ENCODE peak calls at places on chromosomes 5 and 9, in five cellular contexts. Z is activated CD4-positive, alpha-beta T cell treated with anti-CD3 and anti-CD28 coated beads, Interleukin-2, amount 50 U/mL, for 1 hour; R is activated CD8-positive, alpha-beta T cell treated with anti-CD3 and anti-CD28 coated beads, Interleukin-2, amount 10 ng/mL, durations not matched to agents 7 days and 5 days; H is NCI-H748 treated with DMSO at 0.1 percent for 48 hours; U is pons. D is an unnamed sample.

GRCh38 chr5:29930316-29930715 is 1263.2 kb upstream of the CDH6 start:
- DNase-seq in Z (no peak), R (no peak), H (no peak), U (no peak), D (no peak)

GRCh38 chr5:149011084-149011483 is 51.8 kb downstream of the SH3TC2 start:
- DNase-seq in Z (no peak), R (no peak), H (no peak), U (peak), D (no peak)

GRCh38 chr9:446074-446699 is 231.5 kb downstream of the DOCK8 start:
- DNase-seq in Z (no peak), R (no peak), H (no peak), U (no peak), D (no peak)

GRCh38 chr9:13459071-13459470 is 179.6 kb upstream of the MPDZ start:
- DNase-seq in Z (no peak), R (no peak), H (no peak), U (no peak), D (no peak)

GRCh38 chr5:135073771-135074345 is 39.8 kb upstream of the PITX1 start:
- DNase-seq in Z (no peak), R (no peak), H (no peak), U (no peak), D (no peak)

GRCh38 chr5:138662599-138662998 is 87.4 kb upstream of the HSPA9 start:
- DNase-seq in Z (peak), R (peak), H (no peak), U (no peak), D (no peak)

GRCh38 chr5:154194348-154195329 is 4.1 kb downstream of the GALNT10 start:
- DNase-seq in Z (no peak), R (no peak), H (no peak), U (no peak), D (no peak)

GRCh38 chr9:130728721-130729120 is 35.1 kb downstream of the EXOSC2 start:
- DNase-seq in Z (no peak), R (no peak), H (no peak), U (no peak), D (peak)

GRCh38 chr9:21682981-21683380 is 119.5 kb upstream of the MTAP start:
- DNase-seq in Z (no peak), R (no peak), H (no peak), U (no peak), D (no peak)

GRCh38 chr9:117656007-117656406 is 48.2 kb upstream of the TLR4 start:
- DNase-seq in Z (no peak), R (no peak), H (no peak), U (peak), D (no peak)

GRCh38 chr9:107734231-107735014 is 244.9 kb upstream of the KLF4 start:
- DNase-seq in Z (no peak), R (no peak), H (no peak), U (no peak), D (peak)